ENCODE peak calls at places on chromosomes 12 and 14, in six cellular contexts. W, V, O, H, L and Z are unnamed samples.

GRCh38 chr12:6235499-6235898 is 35.3 kb downstream of the CD9 start:
- DNase-seq in V (no peak), H (no peak), O (no peak), W (no peak), L (no peak), Z (no peak)

GRCh38 chr12:100827901-100828520 is 33.4 kb downstream of the ANO4 start:
- DNase-seq in H (peak; percentile 54), O (no peak), V (peak; percentile 41), W (peak; percentile 35), L (no peak), Z (peak; percentile 72)

GRCh38 chr12:77273898-77274297 is 208.5 kb upstream of the E2F7 start:
- DNase-seq in L (no peak), H (no peak), V (no peak), O (no peak), W (no peak), Z (no peak)

GRCh38 chr14:74401504-74402241 is 24.3 kb downstream of the SYNDIG1L start:
- DNase-seq in V (no peak), H (no peak), O (no peak), W (peak; percentile 92), L (peak; percentile 29), Z (no peak)

GRCh38 chr12:71780207-71780822 is 25.7 kb downstream of the RAB21 start:
- DNase-seq in O (no peak), L (peak; percentile 7), H (peak; percentile 49), W (peak; percentile 55), V (peak; percentile 36), Z (peak; percentile 66)

GRCh38 chr14:93946104-93946503 is 19.0 kb downstream of the FAM181A start:
- DNase-seq in O (no peak), V (no peak), H (peak; percentile 79), W (no peak), L (no peak), Z (peak; percentile 25)

GRCh38 chr14:66105819-66106218 is 380.4 kb upstream of the CCDC196 start:
- DNase-seq in V (peak; percentile 53), L (no peak), W (no peak), H (no peak), O (no peak), Z (no peak)

GRCh38 chr14:80507292-80507869 is 296.1 kb upstream of the DIO2 start:
- DNase-seq in L (no peak), O (no peak), V (no peak), H (no peak), W (no peak), Z (no peak)

GRCh38 chr12:68224613-68225285 is 861 bp downstream of the IL26 start:
- DNase-seq in L (no peak), O (no peak), W (no peak), V (peak; percentile 5), H (peak; percentile 88), Z (no peak)

GRCh38 chr12:55034218-55034617 is 14.4 kb downstream of the NEUROD4 start:
- DNase-seq in H (no peak), W (no peak), L (no peak), O (no peak), V (no peak), Z (no peak)

GRCh38 chr14:50013198-50013918 is 103.0 kb downstream of the VCPKMT start:
- DNase-seq in W (peak; percentile 16), L (no peak), V (peak; percentile 57), O (no peak), H (no peak), Z (no peak)